ENCODE peak calls at places on chromosomes 11 and 22, in ten cellular contexts. S is mammary epithelial cell, W is tibial nerve, P is right lobe of liver, U is adrenal gland, Y is fibroblast of lung, J is cardiac muscle cell, L is heart left ventricle, B is aorta, F is MM.1S. G is an unnamed sample.

GRCh38 chr22:42962295-42963230 is 52.4 kb downstream of the PACSIN2 start:
- DNase-seq in S (peak), W (no peak), P (no peak), U (no peak), Y (no peak), J (no peak), L (no peak), B (peak), F (no peak), G (no peak)

GRCh38 chr22:34866501-34867171 is 199.3 kb upstream of the ISX start:
- DNase-seq in S (peak), W (no peak), P (no peak), U (no peak), Y (peak), J (peak), L (no peak), B (no peak), F (no peak), G (no peak)

GRCh38 chr11:134026655-134027343 is 42.1 kb upstream of the JAM3 start:
- DNase-seq in S (peak), W (no peak), P (peak), U (no peak), Y (no peak), J (peak), L (peak), B (peak), F (no peak), G (no peak)

GRCh38 chr11:69390561-69390960 is 90.9 kb upstream of the LINC01488 start:
- DNase-seq in S (no peak), W (no peak), P (no peak), U (no peak), Y (no peak), J (no peak), L (no peak), B (no peak), F (no peak), G (no peak)

GRCh38 chr11:3000032-3000961 is 8.2 kb upstream of the NAP1L4 start:
- DNase-seq in S (peak), W (no peak), P (peak), U (peak), Y (peak), J (peak), L (peak), B (peak), F (no peak), G (peak)

GRCh38 chr11:115391598-115391997 is 112.6 kb downstream of the CADM1 start:
- DNase-seq in S (no peak), W (no peak), P (no peak), U (no peak), Y (peak), J (peak), L (no peak), B (no peak), F (peak), G (no peak)

GRCh38 chr11:2461253-2462091 is 16.7 kb downstream of the KCNQ1 start:
- DNase-seq in S (no peak), W (no peak), P (no peak), U (peak), Y (no peak), J (peak), L (peak), B (peak), F (no peak), G (peak)

GRCh38 chr11:19968860-19969259 is 191.4 kb downstream of the DBX1 start:
- DNase-seq in S (peak), W (no peak), P (no peak), U (no peak), Y (no peak), J (no peak), L (no peak), B (no peak), F (no peak), G (no peak)

GRCh38 chr11:96200243-96200642 is 142.8 kb downstream of the MAML2 start:
- DNase-seq in S (no peak), W (no peak), P (no peak), U (no peak), Y (peak), J (no peak), L (no peak), B (no peak), F (no peak), G (no peak)

GRCh38 chr11:111417011-111417765 is 38.1 kb upstream of the POU2AF1 start:
- DNase-seq in S (no peak), W (no peak), P (no peak), U (no peak), Y (no peak), J (no peak), L (no peak), B (no peak), F (peak), G (no peak)

GRCh38 chr11:23079382-23079813 is 219.1 kb upstream of the CCDC179 start:
- DNase-seq in S (no peak), W (no peak), P (no peak), U (no peak), Y (peak), J (no peak), L (no peak), B (no peak), F (no peak), G (no peak)

DNA sequence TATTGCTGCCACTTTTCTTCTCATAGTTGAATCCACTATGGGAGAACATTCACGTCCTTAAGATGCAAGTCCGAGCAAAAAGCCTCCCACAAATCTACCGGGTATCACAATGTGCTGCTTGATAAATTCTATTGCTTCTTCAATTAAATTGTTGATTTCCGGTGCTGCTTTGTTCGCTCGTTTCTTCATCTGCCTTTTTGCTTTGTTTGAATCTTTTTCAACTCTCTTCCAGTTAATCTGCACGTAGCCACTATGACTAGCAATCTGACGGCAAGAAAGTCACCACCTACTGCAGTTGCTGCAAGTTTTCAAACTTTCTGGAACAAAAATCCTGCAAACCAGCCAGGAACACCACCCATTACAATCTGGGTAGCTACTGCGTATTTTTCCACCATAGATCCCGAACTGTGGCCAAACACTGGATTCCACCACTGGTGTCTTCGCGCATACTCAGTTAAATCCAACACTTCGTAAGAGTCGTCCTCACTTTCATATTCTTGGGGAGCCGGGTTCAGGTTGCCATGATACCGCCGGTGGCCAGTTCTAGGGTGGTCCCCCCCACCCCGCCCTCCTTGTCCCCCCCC is 59.1 kb downstream of the CLMP start:
- DNase-seq in S (no peak), W (no peak), P (no peak), U (no peak), Y (no peak), J (no peak), L (no peak), B (no peak), F (no peak), G (no peak)
- H3K27ac ChIP-seq in S (no peak), W (no peak), P (no peak), U (no peak), Y (no peak), J (no peak), L (no peak), B (peak), F (no peak), G (no peak)

GRCh38 chr11:124747406-124748099 is 4.5 kb downstream of the VSIG2 start:
- DNase-seq in S (no peak), W (no peak), P (no peak), U (no peak), Y (no peak), J (no peak), L (no peak), B (no peak), F (no peak), G (no peak)

GRCh38 chr11:124749920-124750319 is 2.1 kb downstream of the VSIG2 start:
- DNase-seq in S (no peak), W (no peak), P (no peak), U (no peak), Y (no peak), J (no peak), L (no peak), B (no peak), F (no peak), G (no peak)

GRCh38 chr11:124748481-124749338 is 3.3 kb downstream of the VSIG2 start:
- DNase-seq in S (no peak), W (no peak), P (no peak), U (no peak), Y (peak), J (no peak), L (peak), B (no peak), F (no peak), G (no peak)

GRCh38 chr11:124746621-124747243 is 5.3 kb downstream of the VSIG2 start:
- DNase-seq in S (peak), W (no peak), P (peak), U (peak), Y (peak), J (peak), L (peak), B (peak), F (peak), G (peak)

GRCh38 chr11:124748100-124748418 is 4.0 kb downstream of the VSIG2 start:
- DNase-seq in S (no peak), W (no peak), P (no peak), U (no peak), Y (no peak), J (no peak), L (no peak), B (no peak), F (no peak), G (no peak)
- H3K27ac ChIP-seq in S (no peak), W (no peak), P (no peak), U (no peak), Y (no peak), J (no peak), L (peak), B (no peak), F (no peak), G (no peak)

GRCh38 chr11:104033134-104033533 is 3.3 kb upstream of the DDI1 start:
- DNase-seq in S (peak), W (no peak), P (no peak), U (peak), Y (peak), J (no peak), L (no peak), B (no peak), F (no peak), G (peak)
- H3K27ac ChIP-seq in S (no peak), W (no peak), P (no peak), U (no peak), Y (no peak), J (no peak), L (no peak), B (no peak), F (no peak), G (peak)

DNA sequence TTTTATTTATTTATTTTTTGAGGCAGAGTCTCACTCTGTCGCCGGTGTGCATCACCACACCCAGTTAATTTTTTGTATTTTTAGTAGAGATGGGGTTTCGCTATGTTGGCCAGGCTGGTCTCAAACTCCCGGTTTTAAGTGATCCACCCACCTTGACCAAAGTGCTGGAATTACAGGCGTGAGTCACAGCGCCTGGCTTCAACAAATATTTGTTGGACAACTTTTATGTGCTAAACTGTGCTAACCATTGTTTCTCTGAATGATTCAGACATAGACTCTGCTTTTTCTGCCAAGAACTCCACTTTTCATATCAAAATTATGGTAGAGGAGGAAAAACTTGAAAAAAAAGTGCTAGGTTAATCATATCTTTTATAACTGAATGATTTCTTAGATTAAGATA is 36.3 kb downstream of the MMP7 start:
- DNase-seq in S (peak), W (no peak), P (no peak), U (no peak), Y (peak), J (no peak), L (no peak), B (no peak), F (no peak), G (no peak)
- H3K27ac ChIP-seq in S (no peak), W (no peak), P (peak), U (no peak), Y (no peak), J (no peak), L (no peak), B (no peak), F (no peak), G (no peak)

DNA sequence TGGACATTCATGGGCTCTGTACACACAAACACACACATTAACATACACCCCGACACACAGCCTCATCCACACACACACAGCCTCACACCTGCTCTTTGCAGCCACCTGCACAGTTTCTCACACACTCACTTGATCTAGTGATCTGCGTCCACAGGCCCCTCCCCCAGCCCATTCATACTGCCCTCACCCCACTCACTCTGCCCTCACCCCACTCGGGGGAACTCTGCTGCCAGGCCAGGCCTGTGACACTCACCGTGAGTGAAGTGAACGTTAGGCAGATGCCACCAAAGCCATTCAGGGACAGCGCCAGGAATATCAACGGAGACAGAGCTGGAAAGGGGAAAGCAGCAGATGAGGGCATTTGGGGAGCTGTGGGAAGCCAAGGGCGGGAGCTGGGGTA is 15.0 kb downstream of the SLC43A1 start:
- DNase-seq in S (no peak), W (no peak), P (no peak), U (no peak), Y (no peak), J (no peak), L (no peak), B (no peak), F (no peak), G (no peak)
- H3K27ac ChIP-seq in S (no peak), W (peak), P (peak), U (no peak), Y (no peak), J (no peak), L (peak), B (no peak), F (no peak), G (peak)

GRCh38 chr11:61173456-61173855 is 12.2 kb upstream of the VPS37C start:
- DNase-seq in S (peak), W (no peak), P (no peak), U (no peak), Y (no peak), J (no peak), L (no peak), B (no peak), F (peak), G (no peak)
- H3K27ac ChIP-seq in S (no peak), W (no peak), P (no peak), U (no peak), Y (no peak), J (no peak), L (no peak), B (no peak), F (no peak), G (no peak)

GRCh38 chr22:38148252-38148651 is 33.4 kb downstream of the PLA2G6 start:
- DNase-seq in S (peak), W (no peak), P (peak), U (no peak), Y (peak), J (no peak), L (no peak), B (peak), F (no peak), G (no peak)
- H3K27ac ChIP-seq in S (peak), W (no peak), P (no peak), U (no peak), Y (no peak), J (no peak), L (no peak), B (no peak), F (no peak), G (no peak)

GRCh38 chr11:279040-279965 is 1.1 kb downstream of the NLRP6 start:
- DNase-seq in S (no peak), W (peak), P (peak), U (no peak), Y (no peak), J (no peak), L (peak), B (no peak), F (no peak), G (no peak)
- H3K27ac ChIP-seq in S (no peak), W (no peak), P (peak), U (no peak), Y (no peak), J (no peak), L (no peak), B (no peak), F (no peak), G (no peak)